ENCODE peak calls at places on chromosomes 2 and 18, in nine cellular contexts. A, P, D, X, U, B, O, E and S are unnamed samples.

GRCh38 chr2:26477126-26477910 is 606 bp downstream of the OTOF start:
- DNase-seq in A (no peak), P (no peak), D (peak), X (no peak), U (no peak), B (no peak), O (peak), E (no peak), S (no peak)

GRCh38 chr18:75269140-75269676 is 58.6 kb downstream of the TSHZ1 start:
- DNase-seq in A (no peak), P (no peak), D (no peak), X (no peak), U (no peak), B (no peak), O (no peak), E (no peak), S (no peak)

GRCh38 chr2:24304098-24304497 is 56.2 kb downstream of the ITSN2 start:
- DNase-seq in A (no peak), P (no peak), D (peak), X (peak), U (peak), B (peak), O (no peak), E (peak), S (peak)

GRCh38 chr2:231294116-231294515 is 95.7 kb downstream of the ARMC9 start:
- DNase-seq in A (no peak), P (no peak), D (no peak), X (no peak), U (no peak), B (no peak), O (no peak), E (no peak), S (no peak)

GRCh38 chr18:2515408-2515807 is 55.9 kb downstream of the METTL4 start:
- DNase-seq in A (no peak), P (no peak), D (no peak), X (peak), U (no peak), B (peak), O (no peak), E (no peak), S (no peak)

GRCh38 chr2:145411493-145411892 is 891.6 kb upstream of the ZEB2 start:
- DNase-seq in A (no peak), P (peak), D (no peak), X (no peak), U (no peak), B (no peak), O (no peak), E (peak), S (peak)

GRCh38 chr2:15767679-15768078 is 172.7 kb upstream of the MYCN start:
- DNase-seq in A (no peak), P (no peak), D (no peak), X (no peak), U (no peak), B (no peak), O (no peak), E (peak), S (no peak)

GRCh38 chr18:52723456-52724065 is 383.6 kb downstream of the DCC start:
- DNase-seq in A (no peak), P (no peak), D (no peak), X (no peak), U (no peak), B (peak), O (no peak), E (no peak), S (no peak)

GRCh38 chr2:51997571-51997970 is 965.6 kb upstream of the NRXN1 start:
- DNase-seq in A (no peak), P (no peak), D (no peak), X (peak), U (no peak), B (peak), O (no peak), E (no peak), S (peak)

GRCh38 chr2:159086332-159086731 is 117.9 kb downstream of the TANC1 start:
- DNase-seq in A (no peak), P (no peak), D (no peak), X (no peak), U (peak), B (no peak), O (no peak), E (no peak), S (no peak)

GRCh38 chr2:135299656-135300244 is 231.3 kb downstream of the ZRANB3 start:
- DNase-seq in A (no peak), P (peak), D (no peak), X (peak), U (no peak), B (peak), O (no peak), E (no peak), S (peak)

GRCh38 chr2:147025611-147026010 is 819.2 kb upstream of the ACVR2A start:
- DNase-seq in A (no peak), P (no peak), D (no peak), X (peak), U (no peak), B (peak), O (no peak), E (no peak), S (no peak)

GRCh38 chr2:224072541-224073188 is 33.6 kb upstream of the SERPINE2 start:
- DNase-seq in A (no peak), P (no peak), D (no peak), X (peak), U (no peak), B (peak), O (no peak), E (no peak), S (no peak)

GRCh38 chr2:137521653-137522052 is 442.6 kb upstream of the HNMT start:
- DNase-seq in A (no peak), P (no peak), D (no peak), X (no peak), U (no peak), B (no peak), O (no peak), E (no peak), S (no peak)

GRCh38 chr2:138777996-138778395 is 2.2 kb downstream of the NXPH2 start:
- DNase-seq in A (no peak), P (no peak), D (peak), X (no peak), U (peak), B (peak), O (no peak), E (no peak), S (no peak)

GRCh38 chr18:11664286-11664685 is 24.8 kb upstream of the GNAL start:
- DNase-seq in A (no peak), P (no peak), D (no peak), X (no peak), U (no peak), B (no peak), O (no peak), E (no peak), S (no peak)